ENCODE peak calls at places on chromosome X, in four cellular contexts. K is endodermal cell, Q is right cardiac atrium, A is SJCRH30. D is an unnamed sample. For H3K27me3, the result is how much of the 10 kb centered on the place peaks cover.

GRCh38 chrX:131331152-131331551 is 42.0 kb upstream of the IGSF1 start:
- DNase-seq in A (no peak), Q (no peak), K (no peak), D (no peak)

GRCh38 chrX:74346124-74346523 is 42.1 kb downstream of the ZCCHC13 start:
- DNase-seq in K (no peak), A (no peak), Q (no peak), D (no peak)

GRCh38 chrX:110992611-110993010 is 103.4 kb upstream of the PAK3 start:
- DNase-seq in Q (no peak), K (peak), A (peak), D (peak)

GRCh38 chrX:103828529-103828928 is 3.5 kb downstream of the RAB9B start:
- DNase-seq in K (no peak), A (no peak), Q (no peak), D (no peak)

GRCh38 chrX:48695524-48695875 is 1.0 kb upstream of the SUV39H1 start:
- DNase-seq in K (no peak), Q (no peak), A (peak), D (no peak)

GRCh38 chrX:78769356-78769755 is 21.8 kb downstream of the LPAR4 start:
- DNase-seq in A (peak), K (no peak), Q (no peak), D (no peak)

GRCh38 chrX:129065895-129066294 is 457.4 kb downstream of the SMARCA1 start:
- DNase-seq in A (no peak), K (no peak), Q (no peak), D (no peak)

GRCh38 chrX:134023851-134024281 is 38.5 kb upstream of the GPC3 start:
- DNase-seq in K (no peak), A (no peak), Q (no peak), D (no peak)

GRCh38 chrX:19514791-19515614 is at the start of gene MAP3K15:
- DNase-seq in Q (peak), K (peak), A (peak), D (peak)

GRCh38 chrX:9873952-9874351 is 87.7 kb downstream of the SHROOM2 start:
- DNase-seq in Q (peak), K (peak), A (peak), D (peak)

GRCh38 chrX:148867596-148867995 is 367.2 kb downstream of the AFF2 start:
- DNase-seq in A (no peak), Q (no peak), K (no peak), D (no peak)

GRCh38 chrX:68632491-68632890 is 15.0 kb upstream of the STARD8 start:
- DNase-seq in K (no peak), Q (no peak), A (peak), D (no peak)

DNA sequence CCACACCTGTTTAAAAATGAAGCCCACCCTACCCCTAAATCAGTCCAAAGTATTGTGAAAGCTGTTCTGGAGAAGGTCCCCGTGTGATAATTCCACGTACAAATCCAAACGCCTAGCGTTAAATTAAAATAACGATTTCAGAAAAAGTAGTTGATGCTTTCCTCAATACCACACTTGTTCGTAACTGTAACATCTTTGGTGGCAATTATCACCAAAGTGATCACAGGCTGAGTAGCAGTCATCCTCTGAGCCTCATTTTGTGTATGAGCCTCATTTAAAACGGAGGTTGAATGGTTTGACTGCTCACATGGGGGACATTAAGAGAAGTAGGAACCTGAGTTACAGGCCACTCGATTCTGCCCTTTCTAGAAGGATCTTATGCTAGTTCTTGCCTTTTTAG is 92.9 kb downstream of the GEMIN8 start:
- DNase-seq in K (no peak), Q (no peak), A (peak), D (no peak)
- H3K27me3 ChIP-seq in K (under half), Q (under half), A (under half), D (half or more)

GRCh38 chrX:150941580-150941979 is 41.6 kb upstream of the HMGB3 start:
- DNase-seq in Q (no peak), K (no peak), A (no peak), D (no peak)
- H3K27me3 ChIP-seq in Q (under half), K (under half), A (under half), D (under half)

GRCh38 chrX:151174581-151175282 is 1.7 kb upstream of the GPR50 start:
- DNase-seq in K (peak), Q (no peak), A (no peak), D (no peak)
- H3K27me3 ChIP-seq in K (half or more), Q (under half), A (under half), D (under half)

DNA sequence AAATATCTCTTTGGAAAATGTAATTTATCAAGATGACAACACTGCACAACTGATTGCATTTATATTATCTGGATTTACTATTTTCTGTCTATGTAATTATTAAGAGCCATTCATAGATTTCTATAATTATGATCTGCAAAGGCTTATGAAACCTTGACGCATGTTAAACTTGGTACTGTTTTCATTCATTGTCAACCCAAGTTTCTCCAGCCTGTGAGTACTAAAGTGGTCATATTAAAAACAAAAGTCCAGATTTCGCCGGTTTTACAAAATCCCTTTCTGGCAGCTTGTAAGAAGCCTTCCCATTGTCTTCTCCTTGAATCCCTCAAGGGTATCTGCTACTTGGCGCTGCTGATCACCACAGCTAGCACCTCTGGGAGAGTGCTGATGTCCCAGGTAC is 19.7 kb upstream of the GRPR start:
- DNase-seq in Q (no peak), A (no peak), K (no peak), D (no peak)
- H3K27me3 ChIP-seq in Q (under half), A (under half), K (under half), D (under half)

GRCh38 chrX:11016728-11017127 is 94.4 kb upstream of the HCCS start:
- DNase-seq in K (no peak), A (no peak), Q (no peak), D (no peak)
- H3K27me3 ChIP-seq in K (under half), A (under half), Q (under half), D (under half)

DNA sequence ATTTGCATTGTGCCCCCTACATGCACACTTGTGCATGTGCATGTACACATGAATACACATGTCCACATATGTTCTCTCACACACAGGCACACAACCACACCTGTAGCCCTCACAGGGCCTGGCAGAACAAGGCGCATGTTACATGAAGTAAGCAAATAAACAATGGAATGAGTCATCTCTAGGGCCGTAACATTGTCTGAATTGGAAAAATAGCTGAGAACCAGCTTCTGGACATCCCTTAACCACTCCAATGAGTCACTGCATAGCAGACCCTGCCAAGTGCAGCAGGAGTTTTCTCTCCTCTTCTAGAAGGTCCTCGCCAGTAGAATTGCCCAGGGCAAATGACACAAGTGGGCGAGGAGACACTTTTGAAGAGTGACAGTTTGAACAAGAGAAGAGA is 66.1 kb downstream of the MAGEA10 start:
- DNase-seq in Q (no peak), A (peak), K (no peak), D (peak)
- H3K27me3 ChIP-seq in Q (under half), A (under half), K (under half), D (under half)

GRCh38 chrX:153886915-153887314 is 942 bp upstream of the L1CAM start:
- DNase-seq in K (peak), Q (no peak), A (no peak), D (no peak)
- H3K27me3 ChIP-seq in K (under half), Q (under half), A (under half), D (half or more)

DNA sequence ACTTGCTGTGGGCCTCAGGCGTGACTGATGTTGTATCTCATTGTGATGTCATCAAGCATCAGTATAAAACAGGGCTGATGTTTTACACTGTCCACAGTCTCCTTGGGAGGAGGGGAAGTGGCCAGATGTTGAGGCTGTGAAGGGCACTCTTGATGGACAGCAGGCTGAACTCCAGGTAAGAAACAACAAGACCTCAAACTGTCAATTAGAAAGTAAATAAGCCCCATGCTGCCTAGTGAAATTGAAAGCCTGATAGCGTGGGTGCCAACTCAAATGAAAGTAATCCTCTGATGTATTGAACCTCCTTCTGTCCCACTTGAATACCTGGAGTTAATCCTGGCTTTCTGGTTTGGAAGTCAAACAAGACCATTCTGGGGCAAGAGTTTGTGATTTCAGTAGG is 19.7 kb downstream of the VSIG1 start:
- DNase-seq in A (no peak), K (no peak), Q (no peak), D (no peak)
- H3K27me3 ChIP-seq in A (under half), K (under half), Q (under half), D (under half)